ENCODE peak calls at places on chromosomes 6 and 20, in nine cellular contexts. I is transverse colon, A is OCI-LY7, D is tibial nerve, R is RWPE1, T is body of pancreas, J is vagina, X is suprapubic skin, H is uterus. K is an unnamed sample.

GRCh38 chr6:20402181-20403079 is 751 bp downstream of the E2F3 start:
- DNase-seq in J (no peak), I (peak), D (peak), X (peak), A (peak), T (peak), R (peak), H (peak), K (peak)

GRCh38 chr6:45424628-45424955 is 46.9 kb upstream of the SUPT3H start:
- DNase-seq in I (no peak), R (no peak), A (no peak), J (no peak), H (no peak), T (no peak), D (no peak), X (no peak), K (no peak)

GRCh38 chr6:111480988-111481830 is 1.8 kb downstream of the REV3L start:
- DNase-seq in H (no peak), R (no peak), A (peak), T (no peak), I (no peak), J (no peak), X (no peak), D (no peak), K (no peak)

GRCh38 chr6:116420341-116420740 is 40.8 kb upstream of the CALHM6 start:
- DNase-seq in D (no peak), J (no peak), T (no peak), H (no peak), I (no peak), X (no peak), R (no peak), A (no peak), K (no peak)

GRCh38 chr6:54445207-54445606 is 137.0 kb downstream of the TINAG start:
- DNase-seq in I (no peak), R (no peak), T (no peak), D (no peak), X (no peak), A (no peak), H (no peak), J (no peak), K (no peak)

GRCh38 chr6:89952696-89953095 is 58.4 kb downstream of the GJA10 start:
- DNase-seq in T (no peak), D (no peak), R (peak), X (no peak), I (peak), H (no peak), A (no peak), J (no peak), K (no peak)

GRCh38 chr20:63858393-63859165 is 2.7 kb upstream of the ABHD16B start:
- DNase-seq in H (peak), X (peak), T (no peak), A (peak), J (no peak), D (no peak), R (no peak), I (no peak), K (peak)

GRCh38 chr6:116513224-116513875 is 1.9 kb downstream of the CALHM5 start:
- DNase-seq in I (no peak), R (peak), A (no peak), D (no peak), T (no peak), X (no peak), H (no peak), J (no peak), K (no peak)

GRCh38 chr6:70709826-70710225 is 42.1 kb downstream of the SMAP1 start:
- DNase-seq in T (no peak), A (no peak), R (peak), J (no peak), X (no peak), D (no peak), I (no peak), H (no peak), K (no peak)

GRCh38 chr6:106446287-106446885 is 85.9 kb downstream of the CRYBG1 start:
- DNase-seq in X (no peak), A (peak), I (no peak), D (no peak), R (peak), H (no peak), T (no peak), J (no peak), K (no peak)
- TF ChIP-seq CTCF in X (no peak), A (peak), I (peak), D (no peak), R (peak), H (no peak), T (peak), J (peak), K (no peak)

GRCh38 chr6:34929241-34929978 is 40.4 kb downstream of the ANKS1A start:
- DNase-seq in I (no peak), R (no peak), J (no peak), X (no peak), A (no peak), D (no peak), T (no peak), H (no peak), K (no peak)
- H3K27ac ChIP-seq in I (no peak), R (no peak), J (no peak), X (no peak), A (no peak), D (no peak), T (no peak), H (no peak), K (no peak)

GRCh38 chr20:41601742-41602141 is 16.4 kb downstream of the CHD6 start:
- DNase-seq in D (no peak), T (no peak), I (no peak), H (no peak), X (no peak), J (no peak), R (no peak), A (no peak), K (no peak)

GRCh38 chr20:41600926-41601631 is 17.1 kb downstream of the CHD6 start:
- DNase-seq in D (no peak), H (no peak), J (no peak), T (no peak), A (no peak), R (no peak), X (no peak), I (no peak), K (no peak)

GRCh38 chr20:41607791-41608190 is 10.4 kb downstream of the CHD6 start:
- DNase-seq in J (no peak), A (no peak), T (no peak), X (no peak), I (no peak), R (no peak), H (no peak), D (no peak), K (no peak)

GRCh38 chr20:41599699-41600104 is 18.5 kb downstream of the CHD6 start:
- DNase-seq in I (no peak), H (no peak), X (no peak), R (no peak), J (no peak), T (no peak), D (no peak), A (peak), K (no peak)

DNA sequence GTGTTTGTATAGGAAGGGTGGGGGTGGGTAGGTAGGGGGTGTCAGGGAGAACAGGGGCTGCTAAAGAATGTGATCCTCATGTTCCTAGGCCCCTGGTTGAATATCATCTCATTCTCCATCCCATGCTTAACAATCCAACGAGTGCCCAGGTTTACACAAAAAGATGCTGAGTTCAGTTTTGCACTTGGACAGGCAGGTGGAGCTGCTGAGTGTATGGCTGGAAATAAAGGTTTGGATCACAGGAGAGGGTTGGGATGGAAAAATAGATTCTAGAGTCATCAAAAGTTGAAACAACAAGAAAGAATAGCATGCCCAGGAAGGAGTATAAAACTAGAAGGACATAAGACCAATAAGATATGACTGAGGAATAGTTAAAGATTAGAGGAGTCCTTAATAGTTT is 14.2 kb downstream of the CHD6 start:
- DNase-seq in J (no peak), T (no peak), R (no peak), X (no peak), D (no peak), I (no peak), H (no peak), A (no peak), K (no peak)
- TF ChIP-seq CTCF in J (no peak), T (no peak), R (no peak), X (no peak), D (no peak), I (no peak), H (no peak), A (no peak), K (peak)

GRCh38 chr6:43012364-43012763 is 1.4 kb downstream of the MEA1 start:
- DNase-seq in A (no peak), H (no peak), J (no peak), T (no peak), X (no peak), R (no peak), I (no peak), D (no peak), K (no peak)
- H3K27ac ChIP-seq in A (no peak), H (no peak), J (no peak), T (no peak), X (peak), R (peak), I (no peak), D (no peak), K (no peak)

GRCh38 chr6:169566319-169566718 is 135.5 kb downstream of the WDR27 start:
- DNase-seq in I (no peak), X (no peak), T (no peak), R (no peak), J (no peak), A (no peak), D (no peak), H (no peak), K (no peak)

GRCh38 chr6:169561665-169562064 is 140.2 kb downstream of the WDR27 start:
- DNase-seq in T (no peak), D (no peak), R (no peak), A (no peak), J (no peak), X (no peak), I (no peak), H (no peak), K (no peak)

GRCh38 chr6:169567809-169568208 is 134.0 kb downstream of the WDR27 start:
- DNase-seq in A (no peak), T (no peak), X (no peak), I (no peak), D (no peak), H (no peak), J (no peak), R (no peak), K (no peak)

GRCh38 chr6:169566961-169567360 is 134.9 kb downstream of the WDR27 start:
- DNase-seq in A (no peak), T (no peak), D (no peak), X (no peak), J (no peak), H (no peak), R (no peak), I (no peak), K (no peak)

DNA sequence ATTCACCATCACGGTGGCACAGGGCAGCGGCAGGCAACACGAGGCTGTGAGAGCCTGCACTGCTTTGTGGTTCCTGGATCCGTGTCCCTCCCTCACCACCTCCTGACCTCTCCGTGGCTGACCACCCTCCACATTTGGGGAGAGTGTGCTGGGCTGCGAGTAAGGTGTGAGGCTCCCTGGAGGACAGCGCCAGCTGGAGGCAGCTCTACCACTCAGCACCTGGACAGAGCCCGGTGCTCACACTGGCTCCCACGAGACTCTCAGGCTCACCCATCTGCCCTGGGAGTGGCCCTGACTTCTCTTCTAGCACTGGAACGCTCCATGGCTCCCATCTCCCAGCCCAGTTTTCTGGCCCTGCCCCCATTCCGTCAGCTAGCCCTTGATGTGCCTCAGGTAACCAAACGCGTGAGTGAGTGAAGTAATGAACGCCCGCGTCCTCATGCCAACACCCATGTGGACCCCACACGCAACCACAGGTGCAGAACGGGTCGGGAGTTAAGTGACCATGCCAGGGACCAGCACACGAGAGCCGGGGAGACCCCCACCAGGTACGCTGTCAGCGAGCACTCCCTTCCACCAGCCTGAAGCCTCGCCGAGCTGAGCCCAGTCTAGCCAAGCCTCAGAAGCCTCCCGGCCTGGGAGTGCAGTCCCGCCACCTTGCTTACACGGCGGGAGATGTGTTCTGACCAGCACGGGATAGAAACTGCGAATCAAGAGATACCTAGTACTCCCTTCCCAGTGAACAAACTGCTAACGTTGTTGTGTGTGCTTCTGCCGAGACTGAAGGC is 137.2 kb downstream of the WDR27 start:
- DNase-seq in D (no peak), H (no peak), X (no peak), A (no peak), R (no peak), J (no peak), I (no peak), T (no peak), K (no peak)
- TF ChIP-seq CTCF in D (no peak), H (no peak), X (no peak), A (no peak), R (no peak), J (no peak), I (no peak), T (no peak), K (peak)

GRCh38 chr6:37368961-37369320 is 15.2 kb downstream of the RNF8 start:
- DNase-seq in D (no peak), T (no peak), X (no peak), A (no peak), H (no peak), J (no peak), R (no peak), I (no peak), K (no peak)

GRCh38 chr6:37369321-37370196 is 15.8 kb downstream of the RNF8 start:
- DNase-seq in T (no peak), D (no peak), I (no peak), X (no peak), J (no peak), H (no peak), A (no peak), R (no peak), K (no peak)

GRCh38 chr6:37367557-37367956 is 13.8 kb downstream of the RNF8 start:
- DNase-seq in D (no peak), I (no peak), A (no peak), R (no peak), X (no peak), H (no peak), J (no peak), T (no peak), K (no peak)

GRCh38 chr6:37365791-37366190 is 12.0 kb downstream of the RNF8 start:
- DNase-seq in X (no peak), I (no peak), T (no peak), D (no peak), A (no peak), J (no peak), R (peak), H (no peak), K (no peak)

DNA sequence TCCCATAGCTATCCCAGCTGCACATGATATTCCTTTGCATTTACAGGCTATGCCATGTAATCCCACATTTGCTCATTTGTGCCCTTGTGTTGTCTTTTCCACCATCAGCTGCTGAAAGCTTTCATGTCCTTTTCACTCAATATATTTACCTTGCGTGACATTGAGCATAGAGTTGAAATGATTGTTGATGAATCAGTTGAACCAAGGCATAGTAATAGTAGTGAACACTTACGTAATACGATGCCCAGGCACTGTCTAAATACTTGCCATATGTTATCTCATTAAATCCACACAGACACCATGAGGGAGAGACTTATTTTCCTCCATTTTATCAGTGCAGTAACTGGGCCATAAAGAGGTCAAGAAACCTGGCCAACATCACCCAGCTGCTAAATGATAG is 13.1 kb downstream of the RNF8 start:
- DNase-seq in T (no peak), R (no peak), A (no peak), H (no peak), I (no peak), D (no peak), J (no peak), X (no peak), K (no peak)
- H3K27ac ChIP-seq in T (no peak), R (no peak), A (no peak), H (no peak), I (no peak), D (no peak), J (no peak), X (no peak), K (no peak)

DNA sequence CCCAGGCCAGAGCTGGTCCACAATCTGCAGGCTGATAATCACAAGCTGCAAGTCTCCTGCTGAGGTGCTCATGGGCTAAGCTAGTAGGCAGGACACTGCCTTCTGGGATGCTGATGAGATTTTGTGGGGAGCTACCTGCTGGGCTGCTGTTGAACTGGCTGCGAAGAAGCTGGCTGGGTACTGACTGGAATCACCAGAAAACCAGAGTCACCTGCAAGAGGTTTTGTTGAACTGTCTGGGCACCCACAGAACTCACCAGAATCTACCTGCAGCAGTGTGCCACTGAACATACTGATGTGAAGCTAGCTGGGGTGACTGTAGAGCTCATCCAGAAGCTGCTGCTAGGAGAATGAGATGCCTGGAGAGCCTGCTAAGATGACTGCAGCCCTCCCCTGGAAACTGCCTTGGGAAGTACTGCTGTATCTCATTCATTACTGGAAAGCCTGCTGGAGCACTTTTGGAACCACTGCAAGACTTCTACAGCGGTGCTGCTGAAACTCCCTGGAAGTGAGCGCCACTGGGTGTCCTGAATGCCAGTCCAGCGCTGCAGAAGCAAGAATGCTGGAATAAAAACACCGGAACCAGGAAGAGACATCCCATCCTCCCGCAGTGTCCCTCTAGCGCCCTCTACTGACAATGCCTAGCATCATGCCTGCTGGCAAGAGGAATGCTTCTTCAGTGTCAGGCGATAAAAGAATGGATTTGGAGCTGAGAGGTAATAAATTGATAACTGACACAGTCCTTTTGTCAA is 64.9 kb upstream of the ARHGAP18 start:
- DNase-seq in I (peak), R (peak), T (peak), J (no peak), X (peak), A (peak), D (peak), H (peak), K (peak)
- TF ChIP-seq CTCF in I (peak), R (peak), T (peak), J (peak), X (peak), A (peak), D (peak), H (peak), K (peak)